ENCODE peak calls at places on chromosomes 16 and 17, in nine cellular contexts. X, G, T, B, Y, M, I, L and D are unnamed samples.
A peak's percentile ranks its signal among the peaks of the same experiment; 100 is the strongest.

GRCh38 chr17:69907081-69907847 is 167.8 kb upstream of the KCNJ16 start:
- DNase-seq in T (no peak), Y (no peak), M (no peak), G (no peak), B (no peak), L (no peak), I (no peak), X (no peak), D (no peak)

GRCh38 chr17:64008830-64009229 is 10.7 kb downstream of the PRR29 start:
- DNase-seq in G (no peak), I (peak; percentile 50), Y (no peak), B (no peak), M (no peak), X (peak; percentile 22), L (no peak), T (no peak), D (no peak)

GRCh38 chr17:81508639-81509047 is 4.0 kb downstream of the ACTG1 start:
- DNase-seq in I (peak; percentile 66), B (no peak), T (no peak), Y (no peak), G (no peak), L (peak; percentile 53), X (no peak), M (no peak), D (no peak)

GRCh38 chr17:64354396-64354795 is 36.3 kb downstream of the PECAM1 start:
- DNase-seq in M (no peak), I (no peak), G (no peak), L (no peak), Y (no peak), B (no peak), T (no peak), X (no peak), D (no peak)

GRCh38 chr17:79684132-79684985 is 46.4 kb upstream of the ENPP7 start:
- DNase-seq in Y (no peak), G (no peak), T (no peak), X (no peak), M (no peak), I (no peak), B (no peak), L (no peak), D (no peak)

GRCh38 chr17:28828294-28829040 is 14.1 kb downstream of the FAM222B start:
- DNase-seq in Y (no peak), T (no peak), B (no peak), X (no peak), M (no peak), L (peak; percentile 62), I (peak; percentile 21), G (no peak), D (no peak)

GRCh38 chr17:27153005-27153404 is 140.9 kb upstream of the WSB1 start:
- DNase-seq in B (no peak), G (no peak), M (no peak), X (no peak), L (no peak), I (no peak), Y (no peak), T (no peak), D (no peak)

GRCh38 chr16:85520853-85521736 is 92.0 kb upstream of the GSE1 start:
- DNase-seq in B (no peak), X (no peak), G (no peak), M (peak; percentile 93), I (no peak), L (peak; percentile 99), Y (no peak), T (no peak), D (no peak)

GRCh38 chr16:30585022-30585399 is 486 bp downstream of the ZNF785 start:
- DNase-seq in T (no peak), M (no peak), I (no peak), L (peak; percentile 32), B (no peak), Y (no peak), X (peak; percentile 61), G (no peak), D (no peak)

GRCh38 chr16:19203374-19203966 is 35.4 kb downstream of the SYT17 start:
- DNase-seq in L (peak; percentile 75), G (no peak), I (no peak), M (peak; percentile 24), T (no peak), B (no peak), X (no peak), Y (no peak), D (no peak)

GRCh38 chr16:87460936-87461335 is 31.9 kb downstream of the ZCCHC14 start:
- DNase-seq in I (no peak), L (peak; percentile 12), M (no peak), B (no peak), Y (no peak), T (no peak), G (no peak), X (no peak), D (no peak)

GRCh38 chr17:32609085-32609484 is 122.3 kb downstream of the CDK5R1 start:
- DNase-seq in T (no peak), X (no peak), M (peak; percentile 59), Y (peak; percentile 52), I (peak; percentile 78), G (no peak), L (peak; percentile 16), B (peak; percentile 44), D (peak; percentile 15)

DNA sequence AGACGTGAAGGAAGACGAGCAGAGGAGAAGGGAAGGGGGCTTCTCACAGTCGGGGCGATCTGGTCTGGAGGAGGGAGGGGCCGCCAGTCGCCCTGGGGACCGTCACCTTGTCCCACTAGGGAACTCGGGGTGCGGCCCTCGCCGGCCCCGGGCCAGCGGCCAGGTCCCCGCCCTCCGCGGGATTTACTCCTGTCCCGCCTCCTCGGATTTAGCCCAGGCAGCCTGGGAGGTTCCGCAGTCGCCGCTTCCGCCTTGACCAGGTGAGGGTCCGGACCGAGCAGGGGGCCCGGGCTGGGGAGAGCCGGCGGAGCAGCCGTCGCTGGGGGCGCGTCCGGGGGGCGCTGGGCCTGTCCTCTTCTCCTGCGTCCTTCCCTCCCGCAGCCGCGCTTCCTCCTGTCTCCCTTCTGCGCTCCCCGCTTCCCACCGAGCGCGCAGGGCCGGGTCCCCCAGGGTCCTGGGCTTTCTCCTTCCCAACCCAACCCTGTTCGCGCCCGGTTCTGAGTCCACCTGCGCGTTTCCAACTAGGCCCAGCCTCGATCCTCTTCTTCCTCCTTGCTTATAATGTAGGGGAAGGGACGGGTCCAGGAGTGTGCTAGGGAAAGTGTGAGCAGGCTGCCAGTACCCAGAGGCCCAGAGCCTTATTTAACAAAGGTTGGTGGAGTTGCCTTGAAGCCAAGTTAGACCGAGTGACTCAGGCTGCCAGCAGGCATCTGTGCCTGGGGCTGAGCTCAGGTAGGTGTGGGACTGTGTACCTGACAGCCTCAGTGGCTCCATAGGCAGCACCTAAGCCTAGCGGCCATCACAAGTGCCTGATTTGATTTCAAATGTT is at the start of gene TNK1:
- DNase-seq in G (peak; percentile 49), X (peak; percentile 82), Y (no peak), L (peak; percentile 80), T (no peak), M (peak; percentile 84), B (peak; percentile 47), I (no peak), D (no peak)
- TF ChIP-seq POLR2A in G (no peak), X (peak; percentile 47), Y (peak; percentile 62), L (peak; percentile 79), T (no peak), M (peak; percentile 82), B (no peak), I (no peak), D (no peak)

DNA sequence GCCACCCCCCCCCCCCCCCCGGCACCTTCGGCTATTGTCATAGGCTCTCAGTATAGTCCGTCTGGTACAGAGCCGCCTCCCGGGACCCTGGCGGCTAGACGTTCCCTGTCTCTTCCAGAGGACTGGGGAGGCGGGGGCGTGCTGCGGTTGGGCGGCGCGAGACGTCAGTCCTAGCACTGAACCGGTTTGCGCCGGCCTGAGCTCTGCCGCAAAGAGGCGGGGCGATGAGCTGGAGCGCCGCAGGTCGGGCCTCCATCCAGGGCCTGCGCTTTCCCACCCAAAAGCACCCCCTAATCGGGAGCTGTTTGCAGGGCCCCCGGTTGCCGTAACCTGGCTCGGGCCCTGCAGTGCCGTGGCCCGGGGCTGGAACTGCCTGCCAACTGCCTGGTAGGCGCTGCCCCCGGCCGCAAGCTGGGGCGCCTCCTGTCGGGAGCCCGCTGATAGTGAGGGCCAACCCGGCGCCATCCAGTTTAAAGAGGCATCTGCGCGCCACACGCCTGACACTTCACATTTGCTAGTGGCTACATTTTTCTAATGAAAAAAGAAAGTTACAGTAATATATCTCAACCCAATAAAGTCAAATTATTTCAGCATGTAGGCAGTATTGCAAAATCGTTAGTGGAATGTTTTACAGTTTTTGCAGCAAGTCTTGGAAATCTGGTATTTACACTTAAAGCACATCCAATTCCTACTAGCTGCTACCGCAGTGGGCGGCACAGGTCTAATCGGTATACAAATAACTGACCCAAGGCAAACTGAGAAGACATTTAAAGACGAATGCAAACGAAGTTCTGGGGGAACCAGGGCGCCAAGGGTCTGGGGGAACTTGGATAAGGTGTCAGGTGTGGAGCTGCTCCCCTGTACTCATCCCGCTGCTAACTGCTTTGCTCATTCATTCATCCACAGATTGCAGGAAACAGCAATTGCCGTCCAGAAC is 753 bp upstream of the USP22 start:
- DNase-seq in L (peak; percentile 99), X (peak; percentile 92), T (peak; percentile 89), B (peak; percentile 99), I (peak; percentile 71), M (peak; percentile 98), G (peak; percentile 97), Y (no peak), D (no peak)
- TF ChIP-seq POLR2A in L (peak; percentile 61), X (peak; percentile 72), T (peak; percentile 72), B (no peak), I (peak; percentile 29), M (peak; percentile 74), G (peak; percentile 62), Y (no peak), D (peak; percentile 66)

GRCh38 chr17:74493381-74493833 is 27.0 kb downstream of the CD300A start:
- DNase-seq in X (peak; percentile 89), L (peak; percentile 73), Y (peak; percentile 62), M (peak; percentile 68), B (peak; percentile 59), I (peak; percentile 85), G (peak; percentile 49), T (peak; percentile 80), D (peak; percentile 51)
- TF ChIP-seq POLR2A in X (no peak), L (no peak), Y (no peak), M (no peak), B (no peak), I (no peak), G (no peak), T (no peak), D (no peak)

GRCh38 chr17:59840329-59840907 is 52.3 kb downstream of the TUBD1 start:
- DNase-seq in L (peak; percentile 47), X (no peak), I (peak; percentile 48), T (no peak), G (no peak), Y (no peak), M (no peak), B (no peak), D (no peak)

GRCh38 chr17:59839646-59840328 is 53.0 kb downstream of the TUBD1 start:
- DNase-seq in L (no peak), X (no peak), G (no peak), B (no peak), T (no peak), I (peak; percentile 35), Y (no peak), M (no peak), D (no peak)

GRCh38 chr17:59840908-59841666 is 51.7 kb downstream of the TUBD1 start:
- DNase-seq in Y (no peak), T (no peak), I (peak; percentile 41), G (no peak), M (no peak), B (no peak), X (no peak), L (no peak), D (no peak)

GRCh38 chr17:59837362-59838195 is 55.2 kb downstream of the TUBD1 start:
- DNase-seq in M (peak; percentile 92), X (peak; percentile 52), Y (peak; percentile 44), B (peak; percentile 75), T (no peak), G (peak; percentile 60), L (peak; percentile 89), I (peak; percentile 86), D (no peak)

GRCh38 chr17:59838196-59838911 is 54.4 kb downstream of the TUBD1 start:
- DNase-seq in T (no peak), Y (no peak), X (no peak), M (no peak), B (peak; percentile 19), G (no peak), L (no peak), I (peak; percentile 55), D (no peak)
- TF ChIP-seq POLR2A in T (peak; percentile 44), Y (no peak), X (peak; percentile 36), M (no peak), B (no peak), G (no peak), L (no peak), I (no peak), D (peak; percentile 21)